ENCODE peak calls at places on chromosome 20, in four cellular contexts. N, Z, S and A are unnamed samples.

GRCh38 chr20:53926428-53927028 is 143.9 kb downstream of the BCAS1 start:
- DNase-seq in Z (no peak), N (no peak), S (no peak), A (no peak)

GRCh38 chr20:40991181-40991889 is 37.3 kb upstream of the TOP1 start:
- DNase-seq in N (no peak), Z (peak; percentile 65), S (no peak), A (no peak)

GRCh38 chr20:9686455-9686854 is 152.4 kb downstream of the PAK5 start:
- DNase-seq in S (no peak), N (no peak), Z (no peak), A (no peak)

GRCh38 chr20:44083220-44083933 is 103.6 kb downstream of the JPH2 start:
- DNase-seq in S (no peak), Z (no peak), N (no peak), A (no peak)

GRCh38 chr20:4091332-4092135 is 76.2 kb upstream of the RNF24 start:
- DNase-seq in N (peak; percentile 83), S (peak; percentile 50), Z (peak; percentile 83), A (peak; percentile 77)

GRCh38 chr20:38649275-38649891 is 47.8 kb downstream of the ARHGAP40 start:
- DNase-seq in S (no peak), N (peak; percentile 61), Z (no peak), A (peak; percentile 74)

GRCh38 chr20:9068232-9068781 is 580 bp upstream of the PLCB4 start:
- DNase-seq in N (peak; percentile 69), S (no peak), Z (peak; percentile 64), A (peak; percentile 89)

GRCh38 chr20:30503992-30504570 is 753.4 kb upstream of the DEFB115 start:
- DNase-seq in S (no peak), N (no peak), Z (no peak), A (no peak)

GRCh38 chr20:62062661-62063600 is 2.8 kb downstream of the TAF4 start:
- DNase-seq in N (no peak), S (peak; percentile 36), Z (no peak), A (no peak)

GRCh38 chr20:45406260-45407066 is 1.6 kb upstream of the DBNDD2 start:
- DNase-seq in N (peak; percentile 71), S (peak; percentile 81), Z (peak; percentile 88), A (peak; percentile 79)

GRCh38 chr20:40750541-40750940 is 61.5 kb upstream of the MAFB start:
- DNase-seq in S (no peak), N (no peak), Z (no peak), A (no peak)

GRCh38 chr20:373171-373890 is 7.2 kb upstream of the TRIB3 start:
- DNase-seq in N (peak; percentile 52), S (no peak), Z (no peak), A (no peak)

GRCh38 chr20:39124064-39124463 is 161.9 kb downstream of the DHX35 start:
- DNase-seq in S (no peak), Z (no peak), N (no peak), A (no peak)

GRCh38 chr20:13862245-13862644 is 77.4 kb downstream of the NDUFAF5 start:
- DNase-seq in S (no peak), Z (no peak), N (no peak), A (no peak)

GRCh38 chr20:4819901-4820300 is 98.2 kb downstream of the PRND start:
- DNase-seq in S (no peak), N (no peak), Z (no peak), A (no peak)

GRCh38 chr20:57680131-57680716 is 29.6 kb downstream of the PMEPA1 start:
- DNase-seq in Z (no peak), N (no peak), S (no peak), A (no peak)

GRCh38 chr20:40251284-40251932 is 437.6 kb downstream of the MAFB start:
- DNase-seq in S (no peak), N (peak; percentile 77), Z (no peak), A (peak; percentile 58)

GRCh38 chr20:25195962-25196700 is 619 bp downstream of the ENTPD6 start:
- DNase-seq in S (no peak), Z (no peak), N (peak; percentile 52), A (peak; percentile 66)

GRCh38 chr20:44324343-44324742 is 12.5 kb upstream of the R3HDML start:
- DNase-seq in N (no peak), Z (no peak), S (no peak), A (peak; percentile 47)

GRCh38 chr20:47466193-47466592 is 35.5 kb upstream of the NCOA3 start:
- DNase-seq in Z (no peak), N (no peak), S (no peak), A (no peak)
- H3K9me3 ChIP-seq in Z (no peaks in the 10 kb centered on the region), N (no peaks in the 10 kb centered on the region), S (no peaks in the 10 kb centered on the region), A (no peaks in the 10 kb centered on the region)

GRCh38 chr20:17806107-17806506 is 106.3 kb downstream of the BANF2 start:
- DNase-seq in S (no peak), N (no peak), Z (no peak), A (no peak)
- H3K27ac ChIP-seq in S (peak overlapping the region; percentile 92), N (no peak overlapping the region), Z (peak overlapping the region; percentile 38), A (no peak overlapping the region)

GRCh38 chr20:63789836-63790571 is 41.1 kb downstream of the ZBTB46 start:
- DNase-seq in N (peak; percentile 24), S (no peak), Z (no peak), A (no peak)
- H3K9me3 ChIP-seq in N (no peaks in the 10 kb centered on the region), S (no peaks in the 10 kb centered on the region), Z (no peaks in the 10 kb centered on the region), A (no peaks in the 10 kb centered on the region)

GRCh38 chr20:47233333-47234188 is 122.9 kb downstream of the ZMYND8 start:
- DNase-seq in Z (no peak), N (no peak), S (no peak), A (no peak)
- H3K27ac ChIP-seq in Z (no peak overlapping the region), N (no peak overlapping the region), S (no peak overlapping the region), A (no peak overlapping the region)

GRCh38 chr20:32435449-32436107 is 77.4 kb downstream of the ASXL1 start:
- DNase-seq in Z (no peak), S (no peak), N (no peak), A (no peak)
- H3K9me3 ChIP-seq in Z (no peaks in the 10 kb centered on the region), S (no peaks in the 10 kb centered on the region), N (no peaks in the 10 kb centered on the region), A (no peaks in the 10 kb centered on the region)

GRCh38 chr20:34542439-34542838 is 16.1 kb upstream of the MAP1LC3A start:
- DNase-seq in N (no peak), Z (no peak), S (no peak), A (no peak)

GRCh38 chr20:34540596-34541263 is 17.8 kb upstream of the MAP1LC3A start:
- DNase-seq in S (no peak), Z (no peak), N (no peak), A (no peak)

GRCh38 chr20:34543457-34544056 is 15.0 kb upstream of the MAP1LC3A start:
- DNase-seq in N (no peak), S (no peak), Z (no peak), A (no peak)

GRCh38 chr20:34541264-34541901 is 17.1 kb upstream of the MAP1LC3A start:
- DNase-seq in Z (no peak), N (no peak), S (no peak), A (no peak)

DNA sequence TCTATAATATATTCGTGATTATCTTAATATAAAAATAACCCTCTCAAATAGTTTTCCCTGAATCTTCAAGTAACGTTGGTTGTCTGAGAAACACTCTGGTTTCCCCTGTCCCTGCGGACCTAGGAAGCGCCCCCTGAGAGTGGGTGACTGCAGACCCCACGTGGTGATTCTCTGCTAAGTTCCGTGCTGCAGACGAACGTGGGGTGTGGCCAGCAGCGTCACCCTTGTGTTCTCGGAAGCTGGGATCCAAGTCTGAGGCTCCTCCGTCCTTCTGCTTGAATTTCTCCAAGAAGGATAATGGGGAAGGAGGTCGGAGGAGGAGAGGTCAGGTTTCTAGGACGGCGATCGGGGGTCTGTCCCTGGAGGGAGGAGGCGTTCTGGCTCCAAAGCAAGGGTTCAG is 16.6 kb upstream of the MAP1LC3A start:
- DNase-seq in N (no peak), Z (no peak), S (no peak), A (no peak)
- H3K27ac ChIP-seq in N (no peak overlapping the region), Z (no peak overlapping the region), S (no peak overlapping the region), A (no peak overlapping the region)

DNA sequence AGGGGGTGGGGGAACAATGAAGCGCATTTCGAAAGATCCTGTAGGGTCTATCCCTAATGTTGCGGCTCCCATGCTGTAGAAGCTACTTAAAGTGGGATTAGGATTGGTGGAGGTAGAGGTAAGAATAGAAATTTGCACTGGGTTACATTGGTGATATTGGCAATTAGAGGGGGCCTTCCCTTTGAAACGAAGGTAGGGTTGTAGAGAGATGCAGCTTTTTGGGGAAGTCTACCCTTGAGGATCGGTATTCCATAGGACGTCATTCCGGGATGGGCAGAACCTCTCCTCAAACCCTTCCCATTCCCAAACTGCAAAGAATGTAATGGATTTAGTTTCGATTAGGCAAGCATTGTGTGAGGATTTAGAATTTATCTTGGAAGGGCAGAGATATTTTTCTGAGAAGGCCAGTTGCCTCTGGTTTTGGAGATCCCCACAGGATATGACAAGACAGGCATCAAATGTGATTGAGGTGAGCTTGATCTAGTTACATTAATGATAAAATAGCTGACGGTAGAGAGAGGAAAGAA is 5.4 kb upstream of the ZNFX1 start:
- DNase-seq in Z (no peak), S (no peak), N (no peak), A (no peak)
- H3K9me3 ChIP-seq in Z (peaks cover 29% of the 10 kb centered on the region), S (peaks cover 42% of the 10 kb centered on the region), N (no peaks in the 10 kb centered on the region), A (no peaks in the 10 kb centered on the region)

GRCh38 chr20:22626501-22626900 is 42.1 kb upstream of the FOXA2 start:
- DNase-seq in S (no peak), Z (no peak), N (no peak), A (no peak)
- H3K27ac ChIP-seq in S (no peak overlapping the region), Z (no peak overlapping the region), N (no peak overlapping the region), A (no peak overlapping the region)